ENCODE peak calls at places on chromosomes 2 and 18, in ten cellular contexts. One of them, this sample, is unnamed.
A peak's percentile ranks its signal among the peaks of the same experiment; 100 is the strongest.

GRCh38 chr2:53600835-53601234 is 166.8 kb upstream of the CHAC2 start:
- DNase-seq in HFFc6: no peak
- DNase-seq in Daoy: peak; percentile 27
- DNase-seq in activated CD4-positive, alpha-beta T cell treated with anti-CD3 and anti-CD28 coated beads, Interleukin-2, amount 50 U/mL, for 48 hours: no peak
- DNase-seq in NAMALWA: no peak
- DNase-seq in effector CD8-positive, alpha-beta T cell: no peak
- DNase-seq in heart left ventricle: no peak
- DNase-seq in posterior cingulate gyrus: no peak
- DNase-seq in AG10803: peak; percentile 2
- DNase-seq in NCI-H2171: peak; percentile 17
- DNase-seq in this sample: no peak

GRCh38 chr2:69483696-69484095 is 46.5 kb upstream of the NFU1 start:
- DNase-seq in HFFc6: no peak
- DNase-seq in Daoy: no peak
- DNase-seq in activated CD4-positive, alpha-beta T cell treated with anti-CD3 and anti-CD28 coated beads, Interleukin-2, amount 50 U/mL, for 48 hours: no peak
- DNase-seq in NAMALWA: no peak
- DNase-seq in effector CD8-positive, alpha-beta T cell: no peak
- DNase-seq in heart left ventricle: no peak
- DNase-seq in posterior cingulate gyrus: no peak
- DNase-seq in AG10803: no peak
- DNase-seq in NCI-H2171: no peak
- DNase-seq in this sample: peak; percentile 6

GRCh38 chr2:45849491-45850283 is 198.2 kb downstream of the PRKCE start:
- DNase-seq in HFFc6: peak; percentile 83
- DNase-seq in Daoy: no peak
- DNase-seq in activated CD4-positive, alpha-beta T cell treated with anti-CD3 and anti-CD28 coated beads, Interleukin-2, amount 50 U/mL, for 48 hours: no peak
- DNase-seq in NAMALWA: no peak
- DNase-seq in effector CD8-positive, alpha-beta T cell: no peak
- DNase-seq in heart left ventricle: no peak
- DNase-seq in posterior cingulate gyrus: no peak
- DNase-seq in AG10803: peak; percentile 96
- DNase-seq in NCI-H2171: peak; percentile 34
- DNase-seq in this sample: no peak

GRCh38 chr2:54603357-54603756 is 120.1 kb upstream of the EML6 start:
- DNase-seq in HFFc6: no peak
- DNase-seq in Daoy: no peak
- DNase-seq in activated CD4-positive, alpha-beta T cell treated with anti-CD3 and anti-CD28 coated beads, Interleukin-2, amount 50 U/mL, for 48 hours: no peak
- DNase-seq in NAMALWA: no peak
- DNase-seq in effector CD8-positive, alpha-beta T cell: no peak
- DNase-seq in heart left ventricle: no peak
- DNase-seq in posterior cingulate gyrus: no peak
- DNase-seq in AG10803: peak; percentile 21
- DNase-seq in NCI-H2171: no peak
- DNase-seq in this sample: no peak

GRCh38 chr18:3323900-3324299 is 62.0 kb downstream of the MYL12B start:
- DNase-seq in HFFc6: no peak
- DNase-seq in Daoy: peak; percentile 27
- DNase-seq in activated CD4-positive, alpha-beta T cell treated with anti-CD3 and anti-CD28 coated beads, Interleukin-2, amount 50 U/mL, for 48 hours: no peak
- DNase-seq in NAMALWA: no peak
- DNase-seq in effector CD8-positive, alpha-beta T cell: no peak
- DNase-seq in heart left ventricle: no peak
- DNase-seq in posterior cingulate gyrus: no peak
- DNase-seq in AG10803: no peak
- DNase-seq in NCI-H2171: no peak
- DNase-seq in this sample: no peak

GRCh38 chr2:202758128-202758527 is 113.4 kb downstream of the ICA1L start:
- DNase-seq in HFFc6: no peak
- DNase-seq in Daoy: no peak
- DNase-seq in activated CD4-positive, alpha-beta T cell treated with anti-CD3 and anti-CD28 coated beads, Interleukin-2, amount 50 U/mL, for 48 hours: no peak
- DNase-seq in NAMALWA: no peak
- DNase-seq in effector CD8-positive, alpha-beta T cell: no peak
- DNase-seq in heart left ventricle: no peak
- DNase-seq in posterior cingulate gyrus: no peak
- DNase-seq in AG10803: no peak
- DNase-seq in NCI-H2171: no peak
- DNase-seq in this sample: no peak

GRCh38 chr18:22694954-22695353 is 238.2 kb upstream of the RBBP8 start:
- DNase-seq in HFFc6: peak; percentile 95
- DNase-seq in Daoy: peak; percentile 91
- DNase-seq in activated CD4-positive, alpha-beta T cell treated with anti-CD3 and anti-CD28 coated beads, Interleukin-2, amount 50 U/mL, for 48 hours: no peak
- DNase-seq in NAMALWA: no peak
- DNase-seq in effector CD8-positive, alpha-beta T cell: no peak
- DNase-seq in heart left ventricle: peak; percentile 70
- DNase-seq in posterior cingulate gyrus: no peak
- DNase-seq in AG10803: peak; percentile 94
- DNase-seq in NCI-H2171: no peak
- DNase-seq in this sample: peak; percentile 89

GRCh38 chr2:27621524-27621923 is 7.3 kb downstream of the CCDC121 start:
- DNase-seq in HFFc6: no peak
- DNase-seq in Daoy: no peak
- DNase-seq in activated CD4-positive, alpha-beta T cell treated with anti-CD3 and anti-CD28 coated beads, Interleukin-2, amount 50 U/mL, for 48 hours: no peak
- DNase-seq in NAMALWA: no peak
- DNase-seq in effector CD8-positive, alpha-beta T cell: no peak
- DNase-seq in heart left ventricle: no peak
- DNase-seq in posterior cingulate gyrus: no peak
- DNase-seq in AG10803: no peak
- DNase-seq in NCI-H2171: no peak
- DNase-seq in this sample: no peak

GRCh38 chr2:207133862-207134519 is 31.8 kb downstream of the KLF7 start:
- DNase-seq in HFFc6: peak; percentile 80
- DNase-seq in Daoy: peak; percentile 93
- DNase-seq in activated CD4-positive, alpha-beta T cell treated with anti-CD3 and anti-CD28 coated beads, Interleukin-2, amount 50 U/mL, for 48 hours: no peak
- DNase-seq in NAMALWA: no peak
- DNase-seq in effector CD8-positive, alpha-beta T cell: no peak
- DNase-seq in heart left ventricle: peak; percentile 91
- DNase-seq in posterior cingulate gyrus: no peak
- DNase-seq in AG10803: peak; percentile 87
- DNase-seq in NCI-H2171: peak; percentile 82
- DNase-seq in this sample: peak; percentile 87

GRCh38 chr2:238060096-238060541 is 682 bp upstream of the SCLY start:
- DNase-seq in HFFc6: no peak
- DNase-seq in Daoy: peak; percentile 28
- DNase-seq in activated CD4-positive, alpha-beta T cell treated with anti-CD3 and anti-CD28 coated beads, Interleukin-2, amount 50 U/mL, for 48 hours: no peak
- DNase-seq in NAMALWA: no peak
- DNase-seq in effector CD8-positive, alpha-beta T cell: no peak
- DNase-seq in heart left ventricle: no peak
- DNase-seq in posterior cingulate gyrus: no peak
- DNase-seq in AG10803: peak; percentile 18
- DNase-seq in NCI-H2171: no peak
- DNase-seq in this sample: no peak

GRCh38 chr2:219041252-219041651 is at the start of gene CFAP65:
- DNase-seq in HFFc6: peak; percentile 18
- DNase-seq in Daoy: peak; percentile 59
- DNase-seq in activated CD4-positive, alpha-beta T cell treated with anti-CD3 and anti-CD28 coated beads, Interleukin-2, amount 50 U/mL, for 48 hours: peak; percentile 36
- DNase-seq in NAMALWA: no peak
- DNase-seq in effector CD8-positive, alpha-beta T cell: no peak
- DNase-seq in heart left ventricle: no peak
- DNase-seq in posterior cingulate gyrus: peak; percentile 96
- DNase-seq in AG10803: peak; percentile 35
- DNase-seq in NCI-H2171: peak; percentile 22
- DNase-seq in this sample: peak; percentile 59

GRCh38 chr2:224360801-224361251 is 41.1 kb downstream of the FAM124B start:
- DNase-seq in HFFc6: no peak
- DNase-seq in Daoy: peak; percentile 31
- DNase-seq in activated CD4-positive, alpha-beta T cell treated with anti-CD3 and anti-CD28 coated beads, Interleukin-2, amount 50 U/mL, for 48 hours: no peak
- DNase-seq in NAMALWA: no peak
- DNase-seq in effector CD8-positive, alpha-beta T cell: no peak
- DNase-seq in heart left ventricle: no peak
- DNase-seq in posterior cingulate gyrus: no peak
- DNase-seq in AG10803: no peak
- DNase-seq in NCI-H2171: no peak
- DNase-seq in this sample: no peak

This sample was measured in ACHN.